ENCODE peak calls at places on chromosomes 5 and 9, in eight cellular contexts. One of them, this sample, is unnamed. For H3K9me3, the result is how much of the 10 kb centered on the place peaks cover.

GRCh38 chr5:36232533-36232932 is 9.2 kb downstream of the NADK2 start:
- DNase-seq in A549: no peak
- DNase-seq in left lung: no peak
- DNase-seq in ovary: no peak
- DNase-seq in transverse colon: no peak
- DNase-seq in IMR-90: no peak
- DNase-seq in cardiac muscle cell: no peak
- DNase-seq in prostate gland: no peak
- DNase-seq in this sample: no peak

GRCh38 chr9:5493597-5494511 is 16.5 kb upstream of the PDCD1LG2 start:
- DNase-seq in A549: no peak
- DNase-seq in left lung: peak
- DNase-seq in ovary: no peak
- DNase-seq in transverse colon: peak
- DNase-seq in IMR-90: peak
- DNase-seq in cardiac muscle cell: no peak
- DNase-seq in prostate gland: no peak
- DNase-seq in this sample: peak

GRCh38 chr9:115444941-115445340 is 327.0 kb upstream of the TNC start:
- DNase-seq in A549: no peak
- DNase-seq in left lung: no peak
- DNase-seq in ovary: no peak
- DNase-seq in transverse colon: no peak
- DNase-seq in IMR-90: no peak
- DNase-seq in cardiac muscle cell: no peak
- DNase-seq in prostate gland: no peak
- DNase-seq in this sample: no peak

GRCh38 chr5:132234684-132235062 is 7.0 kb upstream of the P4HA2 start:
- DNase-seq in A549: no peak
- DNase-seq in left lung: peak
- DNase-seq in ovary: no peak
- DNase-seq in transverse colon: no peak
- DNase-seq in IMR-90: no peak
- DNase-seq in cardiac muscle cell: no peak
- DNase-seq in prostate gland: no peak
- DNase-seq in this sample: no peak

GRCh38 chr5:30183736-30184135 is 1009.8 kb upstream of the CDH6 start:
- DNase-seq in A549: no peak
- DNase-seq in left lung: no peak
- DNase-seq in ovary: no peak
- DNase-seq in transverse colon: no peak
- DNase-seq in IMR-90: no peak
- DNase-seq in cardiac muscle cell: no peak
- DNase-seq in prostate gland: no peak
- DNase-seq in this sample: no peak

GRCh38 chr9:127437497-127438264 is 13.5 kb downstream of the ZNF79 start:
- DNase-seq in A549: no peak
- DNase-seq in left lung: no peak
- DNase-seq in ovary: no peak
- DNase-seq in transverse colon: no peak
- DNase-seq in IMR-90: no peak
- DNase-seq in cardiac muscle cell: no peak
- DNase-seq in prostate gland: no peak
- DNase-seq in this sample: no peak

GRCh38 chr5:55645304-55645703 is 66.8 kb downstream of the SLC38A9 start:
- DNase-seq in A549: no peak
- DNase-seq in left lung: no peak
- DNase-seq in ovary: no peak
- DNase-seq in transverse colon: no peak
- DNase-seq in IMR-90: peak
- DNase-seq in cardiac muscle cell: no peak
- DNase-seq in prostate gland: no peak
- DNase-seq in this sample: no peak

GRCh38 chr5:76867827-76868693 is 18.2 kb downstream of the S100Z start:
- DNase-seq in A549: peak
- DNase-seq in left lung: peak
- DNase-seq in ovary: peak
- DNase-seq in transverse colon: peak
- DNase-seq in IMR-90: peak
- DNase-seq in cardiac muscle cell: peak
- DNase-seq in prostate gland: peak
- DNase-seq in this sample: peak

GRCh38 chr9:129344623-129345495 is 166.8 kb upstream of the IER5L start:
- DNase-seq in A549: no peak
- DNase-seq in left lung: no peak
- DNase-seq in ovary: no peak
- DNase-seq in transverse colon: no peak
- DNase-seq in IMR-90: no peak
- DNase-seq in cardiac muscle cell: no peak
- DNase-seq in prostate gland: no peak
- DNase-seq in this sample: no peak

GRCh38 chr5:151092750-151093149 is 11.9 kb upstream of the TNIP1 start:
- DNase-seq in A549: no peak
- DNase-seq in left lung: no peak
- DNase-seq in ovary: no peak
- DNase-seq in transverse colon: no peak
- DNase-seq in IMR-90: peak
- DNase-seq in cardiac muscle cell: no peak
- DNase-seq in prostate gland: no peak
- DNase-seq in this sample: no peak

GRCh38 chr5:1270426-1270825 is 24.4 kb downstream of the TERT start:
- DNase-seq in A549: no peak
- DNase-seq in left lung: no peak
- DNase-seq in ovary: no peak
- DNase-seq in transverse colon: no peak
- DNase-seq in IMR-90: no peak
- DNase-seq in cardiac muscle cell: no peak
- DNase-seq in prostate gland: no peak
- DNase-seq in this sample: no peak

GRCh38 chr5:85375525-85375924 is 990.8 kb upstream of the EDIL3 start:
- DNase-seq in A549: no peak
- DNase-seq in left lung: no peak
- DNase-seq in ovary: no peak
- DNase-seq in transverse colon: no peak
- DNase-seq in IMR-90: no peak
- DNase-seq in cardiac muscle cell: no peak
- DNase-seq in prostate gland: no peak
- DNase-seq in this sample: no peak

GRCh38 chr9:20225841-20226240 is 396.5 kb downstream of the MLLT3 start:
- DNase-seq in A549: no peak
- DNase-seq in left lung: no peak
- DNase-seq in ovary: no peak
- DNase-seq in transverse colon: no peak
- DNase-seq in IMR-90: no peak
- DNase-seq in cardiac muscle cell: no peak
- DNase-seq in prostate gland: no peak
- DNase-seq in this sample: no peak

GRCh38 chr9:5531251-5531972 is 21.1 kb downstream of the PDCD1LG2 start:
- DNase-seq in A549: no peak
- DNase-seq in left lung: no peak
- DNase-seq in ovary: no peak
- DNase-seq in transverse colon: no peak
- DNase-seq in IMR-90: no peak
- DNase-seq in cardiac muscle cell: no peak
- DNase-seq in prostate gland: no peak
- DNase-seq in this sample: no peak

GRCh38 chr5:132022737-132023136 is 11.3 kb upstream of the ACSL6 start:
- DNase-seq in A549: no peak
- DNase-seq in left lung: no peak
- DNase-seq in ovary: no peak
- DNase-seq in transverse colon: no peak
- DNase-seq in IMR-90: no peak
- DNase-seq in cardiac muscle cell: no peak
- DNase-seq in prostate gland: no peak
- DNase-seq in this sample: no peak

GRCh38 chr5:9343146-9343850 is 202.6 kb downstream of the SEMA5A start:
- DNase-seq in A549: no peak
- DNase-seq in left lung: no peak
- DNase-seq in ovary: no peak
- DNase-seq in transverse colon: no peak
- DNase-seq in IMR-90: peak
- DNase-seq in cardiac muscle cell: no peak
- DNase-seq in prostate gland: no peak
- DNase-seq in this sample: no peak

GRCh38 chr5:131068893-131069643 is 96.0 kb downstream of the HINT1 start:
- DNase-seq in A549: no peak
- DNase-seq in left lung: no peak
- DNase-seq in ovary: no peak
- DNase-seq in transverse colon: peak
- DNase-seq in IMR-90: no peak
- DNase-seq in cardiac muscle cell: peak
- DNase-seq in prostate gland: no peak
- DNase-seq in this sample: no peak

GRCh38 chr5:91864902-91865420 is 481.8 kb upstream of the ARRDC3 start:
- DNase-seq in A549: no peak
- DNase-seq in left lung: no peak
- DNase-seq in ovary: no peak
- DNase-seq in transverse colon: no peak
- DNase-seq in IMR-90: no peak
- DNase-seq in cardiac muscle cell: no peak
- DNase-seq in prostate gland: no peak
- DNase-seq in this sample: no peak

GRCh38 chr5:91867799-91868198 is 484.7 kb upstream of the ARRDC3 start:
- DNase-seq in A549: no peak
- DNase-seq in left lung: no peak
- DNase-seq in ovary: no peak
- DNase-seq in transverse colon: no peak
- DNase-seq in IMR-90: no peak
- DNase-seq in cardiac muscle cell: no peak
- DNase-seq in prostate gland: no peak
- DNase-seq in this sample: no peak

GRCh38 chr5:91865920-91866319 is 482.8 kb upstream of the ARRDC3 start:
- DNase-seq in A549: no peak
- DNase-seq in left lung: no peak
- DNase-seq in ovary: no peak
- DNase-seq in transverse colon: no peak
- DNase-seq in IMR-90: no peak
- DNase-seq in cardiac muscle cell: no peak
- DNase-seq in prostate gland: no peak
- DNase-seq in this sample: no peak
- TF ChIP-seq CTCF in A549: no peak
- TF ChIP-seq CTCF in left lung: no peak
- TF ChIP-seq CTCF in ovary: no peak
- TF ChIP-seq CTCF in transverse colon: no peak
- TF ChIP-seq CTCF in IMR-90: no peak
- TF ChIP-seq CTCF in cardiac muscle cell: no peak
- TF ChIP-seq CTCF in prostate gland: no peak
- TF ChIP-seq CTCF in this sample: no peak

GRCh38 chr5:165328856-165329255 is 1823.4 kb downstream of the MAT2B start:
- DNase-seq in A549: no peak
- DNase-seq in left lung: no peak
- DNase-seq in ovary: no peak
- DNase-seq in transverse colon: no peak
- DNase-seq in IMR-90: peak
- DNase-seq in cardiac muscle cell: no peak
- DNase-seq in prostate gland: no peak
- DNase-seq in this sample: no peak
- H3K9me3 ChIP-seq in A549: under half
- H3K9me3 ChIP-seq in left lung: under half
- H3K9me3 ChIP-seq in ovary: under half
- H3K9me3 ChIP-seq in transverse colon: under half
- H3K9me3 ChIP-seq in IMR-90: under half
- H3K9me3 ChIP-seq in cardiac muscle cell: under half
- H3K9me3 ChIP-seq in prostate gland: under half
- H3K9me3 ChIP-seq in this sample: under half

GRCh38 chr5:133321286-133321832 is 269.5 kb downstream of the HSPA4 start:
- DNase-seq in A549: no peak
- DNase-seq in left lung: no peak
- DNase-seq in ovary: no peak
- DNase-seq in transverse colon: no peak
- DNase-seq in IMR-90: no peak
- DNase-seq in cardiac muscle cell: no peak
- DNase-seq in prostate gland: no peak
- DNase-seq in this sample: no peak

GRCh38 chr5:133319244-133319643 is 267.4 kb downstream of the HSPA4 start:
- DNase-seq in A549: no peak
- DNase-seq in left lung: no peak
- DNase-seq in ovary: no peak
- DNase-seq in transverse colon: no peak
- DNase-seq in IMR-90: no peak
- DNase-seq in cardiac muscle cell: no peak
- DNase-seq in prostate gland: no peak
- DNase-seq in this sample: no peak

GRCh38 chr5:133317558-133317957 is 265.7 kb downstream of the HSPA4 start:
- DNase-seq in A549: no peak
- DNase-seq in left lung: no peak
- DNase-seq in ovary: no peak
- DNase-seq in transverse colon: no peak
- DNase-seq in IMR-90: no peak
- DNase-seq in cardiac muscle cell: no peak
- DNase-seq in prostate gland: no peak
- DNase-seq in this sample: no peak

GRCh38 chr5:133321833-133322420 is 270.1 kb downstream of the HSPA4 start:
- DNase-seq in A549: no peak
- DNase-seq in left lung: no peak
- DNase-seq in ovary: no peak
- DNase-seq in transverse colon: no peak
- DNase-seq in IMR-90: no peak
- DNase-seq in cardiac muscle cell: no peak
- DNase-seq in prostate gland: no peak
- DNase-seq in this sample: no peak

DNA sequence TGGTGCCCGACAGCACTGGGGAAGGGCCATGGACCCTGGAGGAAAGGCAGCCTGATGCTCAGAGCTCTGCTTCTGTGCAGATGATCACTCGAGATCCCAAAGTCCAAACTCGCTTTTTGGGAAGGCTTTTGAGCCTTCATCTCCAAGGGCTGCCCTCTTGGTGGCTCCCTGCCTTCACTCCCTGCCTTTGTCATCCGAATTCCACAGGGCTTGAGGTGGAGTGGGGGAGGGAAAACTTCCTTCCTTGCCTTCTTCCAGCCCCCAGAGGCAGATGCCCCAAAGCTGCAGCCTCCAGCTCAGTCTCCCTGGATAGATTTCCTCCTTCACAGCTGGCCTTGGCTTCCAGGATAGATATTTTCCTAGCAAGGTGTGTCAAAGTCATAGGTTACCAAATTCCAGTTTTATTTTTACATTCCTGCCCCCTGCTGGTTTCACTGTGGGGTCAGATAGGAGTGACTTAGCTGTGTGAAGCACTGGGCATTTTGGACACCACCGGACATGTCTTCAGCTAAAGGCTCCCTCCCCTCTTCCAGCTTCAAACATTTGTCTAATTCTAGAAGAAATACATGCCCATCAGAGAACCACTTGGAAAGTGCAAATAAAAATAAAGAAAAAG is 268.2 kb downstream of the HSPA4 start:
- DNase-seq in A549: peak
- DNase-seq in left lung: no peak
- DNase-seq in ovary: no peak
- DNase-seq in transverse colon: no peak
- DNase-seq in IMR-90: no peak
- DNase-seq in cardiac muscle cell: no peak
- DNase-seq in prostate gland: no peak
- DNase-seq in this sample: no peak
- TF ChIP-seq CTCF in A549: peak
- TF ChIP-seq CTCF in left lung: no peak
- TF ChIP-seq CTCF in ovary: no peak
- TF ChIP-seq CTCF in transverse colon: no peak
- TF ChIP-seq CTCF in IMR-90: peak
- TF ChIP-seq CTCF in cardiac muscle cell: peak
- TF ChIP-seq CTCF in prostate gland: peak
- TF ChIP-seq CTCF in this sample: no peak

GRCh38 chr5:124738751-124739559 is 7.5 kb downstream of the ZNF608 start:
- DNase-seq in A549: no peak
- DNase-seq in left lung: no peak
- DNase-seq in ovary: no peak
- DNase-seq in transverse colon: no peak
- DNase-seq in IMR-90: no peak
- DNase-seq in cardiac muscle cell: peak
- DNase-seq in prostate gland: no peak
- DNase-seq in this sample: no peak
- H3K9me3 ChIP-seq in A549: under half
- H3K9me3 ChIP-seq in left lung: under half
- H3K9me3 ChIP-seq in ovary: under half
- H3K9me3 ChIP-seq in transverse colon: under half
- H3K9me3 ChIP-seq in IMR-90: under half
- H3K9me3 ChIP-seq in cardiac muscle cell: under half
- H3K9me3 ChIP-seq in prostate gland: under half
- H3K9me3 ChIP-seq in this sample: under half

This sample was measured in colonic mucosa.